ENCODE peak calls at places on chromosomes 11 and 22, in four cellular contexts. S, X, L and M are unnamed samples.
A peak's percentile ranks its signal among the peaks of the same experiment; 100 is the strongest.

GRCh38 chr22:46598737-46599424 is 21.3 kb upstream of the GRAMD4 start:
- DNase-seq in X (no peak), S (peak; percentile 64), L (peak; percentile 33), M (no peak)

GRCh38 chr11:83793332-83793731 is 507.2 kb upstream of the CCDC90B start:
- DNase-seq in S (peak; percentile 53), L (no peak), X (no peak), M (no peak)

GRCh38 chr22:47203554-47203991 is 441.1 kb downstream of the TBC1D22A start:
- DNase-seq in S (no peak), X (no peak), L (no peak), M (peak; percentile 63)

GRCh38 chr11:91163619-91164451 is 941.0 kb upstream of the CHORDC1 start:
- DNase-seq in L (peak; percentile 34), X (no peak), S (peak; percentile 74), M (no peak)

GRCh38 chr22:19471572-19471971 is 7.4 kb downstream of the UFD1 start:
- DNase-seq in X (no peak), S (no peak), L (no peak), M (no peak)

GRCh38 chr11:46674463-46675287 is 25.7 kb downstream of the ARHGAP1 start:
- DNase-seq in L (peak; percentile 18), X (no peak), S (no peak), M (no peak)

GRCh38 chr11:120522021-120522420 is 10.5 kb downstream of the GRIK4 start:
- DNase-seq in S (no peak), X (no peak), L (no peak), M (no peak)

GRCh38 chr11:118172356-118172755 is 4.1 kb downstream of the SCN2B start:
- DNase-seq in X (no peak), L (no peak), S (no peak), M (peak; percentile 62)

GRCh38 chr11:57277845-57278720 is 41.0 kb upstream of the APLNR start:
- DNase-seq in L (peak; percentile 84), S (peak; percentile 86), X (peak; percentile 69), M (peak; percentile 51)

GRCh38 chr11:123298488-123299447 is 103.7 kb upstream of the CLMP start:
- DNase-seq in L (no peak), X (no peak), S (no peak), M (no peak)

GRCh38 chr11:47254381-47254780 is 3.4 kb upstream of the NR1H3 start:
- DNase-seq in X (no peak), L (no peak), S (peak; percentile 52), M (no peak)

GRCh38 chr11:18383388-18384156 is 10.8 kb upstream of the LDHA start:
- DNase-seq in X (peak; percentile 84), L (peak; percentile 96), S (peak; percentile 98), M (peak; percentile 96)

GRCh38 chr11:61602775-61603569 is 22.1 kb upstream of the SYT7 start:
- DNase-seq in L (peak; percentile 96), X (peak; percentile 68), S (peak; percentile 98), M (peak; percentile 98)

GRCh38 chr11:118267486-118267885 is 3.4 kb upstream of the MPZL2 start:
- DNase-seq in S (no peak), X (no peak), L (no peak), M (no peak)

GRCh38 chr22:32868928-32869327 is 67.4 kb downstream of the TIMP3 start:
- DNase-seq in S (no peak), X (no peak), L (no peak), M (no peak)

DNA sequence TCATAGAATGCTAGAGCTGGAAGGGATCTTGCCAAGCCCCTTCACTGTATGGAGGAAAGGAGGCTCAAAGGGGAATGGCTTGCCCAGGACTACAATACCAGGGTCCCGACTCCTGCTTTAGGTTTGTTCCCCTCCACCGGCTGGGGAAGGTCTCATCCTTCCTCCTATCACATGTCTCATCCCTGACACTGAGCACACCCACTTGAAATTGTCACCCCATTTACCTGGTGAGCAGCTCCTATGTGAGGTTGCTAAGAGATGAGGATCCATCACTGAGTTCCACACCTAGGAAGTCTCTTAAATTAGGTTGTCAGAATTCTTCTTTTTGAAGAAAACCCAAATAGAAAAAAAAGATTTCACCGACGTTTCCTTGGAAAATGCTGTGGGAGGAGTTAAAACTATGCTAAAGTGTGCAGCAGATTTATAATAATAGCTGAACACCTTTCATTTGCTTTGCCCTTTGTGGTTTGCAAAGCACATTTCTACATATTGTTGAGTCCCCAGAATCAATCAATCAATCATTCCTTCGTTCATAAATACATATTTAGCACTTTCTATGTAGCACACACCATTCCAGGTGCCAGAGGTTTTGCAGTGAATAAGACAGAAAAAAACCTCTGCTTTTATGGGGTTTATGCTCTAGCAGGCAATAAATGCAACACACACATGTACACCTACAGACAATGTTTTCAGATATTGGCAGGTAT is 91.7 kb downstream of the TENM4 start:
- DNase-seq in L (no peak), X (no peak), S (no peak), M (no peak)
- H2AFZ ChIP-seq in L (no peak overlapping the region), X (no peak overlapping the region), S (no peak overlapping the region), M (no peak overlapping the region)

GRCh38 chr22:44667829-44668189 is 34.2 kb upstream of the PRR5 start:
- DNase-seq in X (no peak), S (no peak), L (no peak), M (no peak)
- H2AFZ ChIP-seq in X (no peak overlapping the region), S (no peak overlapping the region), L (peak overlapping the region; percentile 82), M (no peak overlapping the region)

GRCh38 chr11:20881328-20882079 is 212.1 kb downstream of the NELL1 start:
- DNase-seq in X (no peak), L (no peak), S (no peak), M (no peak)
- H2AFZ ChIP-seq in X (no peak overlapping the region), L (no peak overlapping the region), S (no peak overlapping the region), M (no peak overlapping the region)

DNA sequence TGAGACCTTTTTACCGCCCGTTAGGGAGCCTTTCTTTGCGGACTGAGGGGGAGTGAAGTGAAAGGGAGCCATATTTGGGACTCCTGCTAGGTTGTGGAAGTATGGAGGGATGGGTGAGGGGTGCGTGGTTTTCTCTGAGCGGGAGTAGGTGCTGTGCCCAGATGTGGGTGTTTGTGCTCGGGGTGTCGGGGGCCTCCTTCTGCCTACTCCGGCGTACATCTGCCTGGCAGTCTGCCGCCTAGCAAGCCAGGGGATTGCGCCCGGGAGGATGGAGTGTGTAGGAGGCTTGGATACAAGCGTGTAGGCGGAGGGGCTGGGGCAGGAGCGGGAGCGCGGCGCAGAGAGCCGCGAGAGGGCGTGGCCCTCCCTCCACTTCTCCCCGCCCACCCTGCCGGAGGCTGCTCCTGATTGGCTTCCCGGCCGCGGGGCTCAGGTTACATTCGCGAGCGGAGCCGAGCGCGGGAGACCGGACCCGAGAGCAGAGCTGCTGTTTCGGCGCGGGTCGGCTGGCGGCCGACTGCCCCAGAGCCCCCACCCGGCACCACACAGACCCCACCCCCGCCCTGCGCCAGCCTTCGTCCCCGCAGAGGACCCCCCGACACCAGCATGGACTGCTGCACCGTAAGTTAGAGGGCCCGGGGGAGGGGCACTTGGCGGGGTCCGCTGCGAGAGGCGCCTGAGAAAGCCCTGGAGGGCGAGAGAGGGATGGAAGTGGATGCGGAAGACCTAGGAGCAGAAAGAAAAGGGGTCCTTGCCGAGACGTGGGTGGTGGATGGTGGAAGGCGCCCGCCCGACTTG is at the start of gene NRGN:
- DNase-seq in S (peak; percentile 80), X (peak; percentile 66), L (peak; percentile 82), M (peak; percentile 100)
- H2AFZ ChIP-seq in S (peak within 1 kb of the TSS; percentile 83), X (peak within 1 kb of the TSS; percentile 68), L (peak within 1 kb of the TSS; percentile 93), M (peak within 1 kb of the TSS; percentile 76)